ENCODE peak calls at places on chromosomes 11 and 22, in nine cellular contexts. Q is ovary, N is sigmoid colon, G is body of pancreas, U is PC-3, R is A549, T is HCT116, D is left ventricle myocardium inferior, L is cardiac muscle cell. Z is an unnamed sample.

GRCh38 chr11:125025968-125026367 is 37.1 kb upstream of the SLC37A2 start:
- DNase-seq in R (no peak), L (no peak), N (no peak), D (no peak), G (no peak), Q (no peak), U (no peak), T (no peak), Z (no peak)

GRCh38 chr22:47435826-47436225 is 673.4 kb downstream of the TBC1D22A start:
- DNase-seq in L (no peak), R (no peak), Q (no peak), U (no peak), T (no peak), D (no peak), G (no peak), N (no peak), Z (no peak)

GRCh38 chr11:94302806-94303205 is 1.6 kb upstream of the IZUMO1R start:
- DNase-seq in U (no peak), T (no peak), G (no peak), D (no peak), N (no peak), Q (no peak), R (no peak), L (no peak), Z (no peak)

GRCh38 chr11:90318651-90319050 is 95.8 kb upstream of the CHORDC1 start:
- DNase-seq in N (no peak), U (no peak), T (no peak), Q (no peak), G (no peak), D (no peak), R (no peak), L (no peak), Z (no peak)

GRCh38 chr22:37870273-37870672 is 21.1 kb downstream of the EIF3L start:
- DNase-seq in Q (no peak), T (no peak), G (no peak), N (no peak), U (no peak), R (no peak), D (no peak), L (no peak), Z (no peak)

GRCh38 chr11:9619004-9619403 is 44.9 kb upstream of the SWAP70 start:
- DNase-seq in D (no peak), T (no peak), R (no peak), Q (no peak), G (no peak), L (no peak), N (no peak), U (no peak), Z (no peak)

GRCh38 chr22:35930933-35931332 is 97.7 kb downstream of the RBFOX2 start:
- DNase-seq in L (peak), R (peak), N (no peak), D (no peak), G (no peak), T (peak), U (peak), Q (no peak), Z (peak)

GRCh38 chr22:39617761-39618757 is 47.5 kb downstream of the CACNA1I start:
- DNase-seq in L (no peak), R (no peak), Q (no peak), D (no peak), G (no peak), T (no peak), U (no peak), N (no peak), Z (no peak)

GRCh38 chr11:2693851-2694261 is 5.9 kb downstream of the KCNQ1OT1 start:
- DNase-seq in G (no peak), D (peak), U (peak), T (no peak), L (no peak), Q (peak), N (peak), R (no peak), Z (no peak)

GRCh38 chr11:123562166-123562565 is 92.3 kb downstream of the SCN3B start:
- DNase-seq in U (no peak), G (peak), T (no peak), D (no peak), L (peak), N (no peak), Q (peak), R (no peak), Z (no peak)

GRCh38 chr11:124829986-124830385 is 29.8 kb upstream of the MSANTD2 start:
- DNase-seq in Q (no peak), D (no peak), L (no peak), G (no peak), R (no peak), N (no peak), U (no peak), T (no peak), Z (no peak)

GRCh38 chr11:76280882-76281557 is 74.7 kb upstream of the WNT11 start:
- DNase-seq in T (no peak), Q (no peak), G (no peak), N (no peak), D (no peak), R (no peak), U (no peak), L (no peak), Z (no peak)

GRCh38 chr22:36065775-36066544 is 37.3 kb upstream of the RBFOX2 start:
- DNase-seq in L (peak), R (peak), N (peak), G (peak), Q (peak), U (peak), D (peak), T (peak), Z (peak)

GRCh38 chr11:102237096-102237735 is 80.1 kb upstream of the BIRC3 start:
- DNase-seq in U (peak), R (no peak), Q (no peak), L (no peak), N (no peak), D (no peak), G (no peak), T (no peak), Z (no peak)

GRCh38 chr11:62560566-62561103 is 13.1 kb downstream of the EEF1G start:
- DNase-seq in T (peak), G (peak), D (peak), U (peak), R (peak), L (peak), Q (peak), N (peak), Z (peak)

GRCh38 chr22:36835903-36836302 is 19.1 kb upstream of the PVALB start:
- DNase-seq in L (no peak), T (no peak), U (no peak), N (no peak), Q (no peak), R (no peak), G (no peak), D (no peak), Z (no peak)

GRCh38 chr11:14836106-14836492 is 55.9 kb downstream of the CYP2R1 start:
- DNase-seq in L (no peak), R (no peak), N (no peak), D (no peak), G (no peak), Q (no peak), U (no peak), T (no peak), Z (no peak)

GRCh38 chr11:117983163-117983475 is 3.1 kb upstream of the IL10RA start:
- DNase-seq in U (no peak), R (no peak), T (no peak), D (no peak), N (no peak), G (no peak), Q (no peak), L (no peak), Z (no peak)

GRCh38 chr11:70077411-70078094 is 564 bp upstream of the ANO1 start:
- DNase-seq in Q (no peak), T (no peak), U (peak), R (no peak), D (no peak), G (no peak), L (no peak), N (peak), Z (no peak)

GRCh38 chr11:107563702-107564101 is 1.8 kb downstream of the ALKBH8 start:
- DNase-seq in N (no peak), R (peak), L (peak), U (peak), Q (peak), T (peak), G (no peak), D (no peak), Z (peak)

GRCh38 chr11:6611092-6612007 is 666 bp downstream of the TAF10 start:
- DNase-seq in D (peak), N (peak), T (no peak), L (no peak), U (no peak), R (no peak), G (peak), Q (peak), Z (no peak)

GRCh38 chr11:64146036-64146943 is 19.6 kb downstream of the MACROD1 start:
- DNase-seq in Q (no peak), T (peak), G (peak), D (peak), L (peak), N (no peak), R (peak), U (peak), Z (peak)

GRCh38 chr11:132590986-132591385 is 941.3 kb downstream of the OPCML start:
- DNase-seq in T (no peak), L (no peak), N (no peak), R (no peak), Q (no peak), G (no peak), D (no peak), U (no peak), Z (no peak)

GRCh38 chr11:32916361-32916760 is 23.8 kb downstream of the QSER1 start:
- DNase-seq in G (no peak), U (no peak), N (no peak), D (no peak), Q (no peak), T (no peak), R (no peak), L (no peak), Z (no peak)

GRCh38 chr11:69473520-69473894 is 8.0 kb upstream of the LINC01488 start:
- DNase-seq in D (peak), U (no peak), L (no peak), G (no peak), R (no peak), T (no peak), N (no peak), Q (no peak), Z (no peak)

GRCh38 chr11:10856689-10857603 is 907 bp downstream of the ZBED5 start:
- DNase-seq in T (no peak), R (no peak), U (peak), D (peak), Q (peak), G (peak), L (peak), N (peak), Z (peak)

GRCh38 chr11:114358711-114359110 is 41.6 kb downstream of the C11orf71 start:
- DNase-seq in N (no peak), D (no peak), R (no peak), L (no peak), U (no peak), G (no peak), Q (no peak), T (no peak), Z (no peak)

GRCh38 chr11:119533931-119534694 is 111.1 kb upstream of the THY1 start:
- DNase-seq in Q (peak), L (peak), R (peak), G (peak), U (peak), D (peak), T (peak), N (peak), Z (peak)

GRCh38 chr22:32794449-32795213 is 6.9 kb upstream of the TIMP3 start:
- DNase-seq in N (no peak), R (no peak), G (no peak), L (no peak), Q (no peak), D (no peak), T (peak), U (no peak), Z (no peak)

GRCh38 chr11:69981119-69981770 is 96.9 kb upstream of the ANO1 start:
- DNase-seq in R (no peak), U (no peak), Q (no peak), L (peak), G (no peak), D (no peak), T (no peak), N (no peak), Z (no peak)

DNA sequence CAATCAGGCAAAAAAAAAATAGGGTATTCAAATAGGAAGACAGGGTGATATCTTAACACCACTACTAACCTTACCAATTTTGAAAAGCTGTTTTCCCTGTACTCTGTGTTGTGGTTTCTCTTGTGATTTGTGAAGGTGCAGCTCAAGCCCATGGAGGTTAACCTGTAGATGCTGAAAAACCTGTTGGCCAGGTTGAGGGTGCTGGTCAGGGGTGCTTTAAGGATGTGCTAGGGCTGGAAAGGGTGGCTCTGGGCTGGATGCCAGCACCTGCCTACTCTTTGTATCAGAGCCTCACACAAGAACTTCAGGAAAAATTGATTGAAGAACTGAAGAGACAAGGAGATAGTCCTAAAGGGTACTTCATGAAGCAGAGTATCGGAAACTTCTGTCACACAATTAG is 18.3 kb upstream of the OR5M8 start:
- DNase-seq in L (no peak), U (peak), Q (no peak), T (no peak), D (no peak), G (no peak), N (no peak), R (no peak), Z (no peak)
- TF ChIP-seq CTCF in L (no peak), U (no peak), Q (no peak), T (no peak), D (no peak), G (no peak), N (no peak), R (no peak), Z (no peak)

GRCh38 chr22:23708270-23708669 is 17.5 kb downstream of the RGL4 start:
- DNase-seq in R (no peak), N (no peak), Q (no peak), T (no peak), D (no peak), G (no peak), L (no peak), U (no peak), Z (no peak)

GRCh38 chr22:23705358-23705757 is 14.5 kb downstream of the RGL4 start:
- DNase-seq in L (no peak), U (no peak), R (no peak), N (no peak), D (no peak), T (no peak), G (no peak), Q (no peak), Z (no peak)

GRCh38 chr22:23712256-23712655 is 21.4 kb downstream of the RGL4 start:
- DNase-seq in L (no peak), N (no peak), Q (no peak), T (no peak), D (no peak), U (no peak), G (no peak), R (no peak), Z (no peak)

GRCh38 chr22:23704829-23705228 is 14.0 kb downstream of the RGL4 start:
- DNase-seq in R (no peak), D (no peak), L (no peak), G (no peak), U (no peak), Q (no peak), N (no peak), T (no peak), Z (no peak)

GRCh38 chr22:23709107-23709506 is 18.3 kb downstream of the RGL4 start:
- DNase-seq in Q (no peak), L (no peak), N (no peak), U (no peak), D (no peak), G (no peak), R (no peak), T (no peak), Z (no peak)
- H3K27ac ChIP-seq in Q (no peak), L (no peak), N (no peak), U (no peak), D (no peak), G (no peak), R (no peak), T (no peak), Z (no peak)

GRCh38 chr22:19889951-19890350 is 35.3 kb upstream of the GNB1L start:
- DNase-seq in L (no peak), T (no peak), D (no peak), Q (no peak), N (no peak), U (no peak), G (no peak), R (no peak), Z (no peak)
- TF ChIP-seq CTCF in L (no peak), T (no peak), D (no peak), Q (no peak), N (no peak), U (no peak), G (no peak), R (no peak), Z (no peak)

DNA sequence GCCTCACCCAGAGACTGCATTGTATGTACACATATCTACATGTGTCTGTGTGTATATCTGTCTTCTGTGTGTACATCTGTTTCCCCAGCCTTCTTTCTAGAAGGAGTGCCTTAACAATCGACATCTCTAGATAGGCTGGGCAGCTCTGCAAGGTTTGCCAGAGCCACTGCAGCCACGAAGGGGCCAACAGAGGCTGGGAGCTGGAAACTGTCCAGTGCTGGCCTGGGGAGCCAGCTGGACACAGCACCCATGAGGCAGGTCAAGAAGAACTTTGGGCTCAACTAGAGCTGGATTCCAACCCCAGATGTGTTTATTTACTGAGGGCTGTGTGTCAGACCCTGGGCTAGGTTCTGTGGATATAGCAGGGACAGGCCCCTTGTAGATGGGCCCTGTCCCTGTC is 3.3 kb downstream of the SGSM1 start:
- DNase-seq in G (no peak), D (no peak), L (peak), Q (no peak), U (no peak), N (no peak), T (no peak), R (no peak), Z (no peak)
- H3K27ac ChIP-seq in G (no peak), D (peak), L (no peak), Q (no peak), U (no peak), N (peak), T (no peak), R (no peak), Z (no peak)

GRCh38 chr22:25900390-25900789 is 158.4 kb downstream of the MYO18B start:
- DNase-seq in U (no peak), R (no peak), Q (no peak), T (no peak), N (no peak), D (no peak), L (no peak), G (no peak), Z (no peak)

GRCh38 chr22:25899566-25899965 is 157.6 kb downstream of the MYO18B start:
- DNase-seq in U (no peak), L (no peak), Q (no peak), R (no peak), G (no peak), N (no peak), D (no peak), T (no peak), Z (no peak)

GRCh38 chr22:25902402-25902801 is 160.4 kb downstream of the MYO18B start:
- DNase-seq in N (no peak), T (no peak), R (no peak), U (no peak), Q (no peak), D (no peak), G (no peak), L (no peak), Z (no peak)

GRCh38 chr22:25900880-25901279 is 158.9 kb downstream of the MYO18B start:
- DNase-seq in Q (no peak), T (no peak), L (no peak), G (no peak), R (no peak), D (no peak), U (no peak), N (no peak), Z (no peak)

GRCh38 chr22:25903294-25903693 is 161.3 kb downstream of the MYO18B start:
- DNase-seq in T (peak), L (no peak), D (no peak), R (no peak), U (no peak), G (no peak), Q (no peak), N (no peak), Z (no peak)
- TF ChIP-seq CTCF in T (no peak), L (no peak), D (no peak), R (no peak), U (no peak), G (no peak), Q (no peak), N (no peak), Z (no peak)

GRCh38 chr11:65505434-65506315 is 6.8 kb downstream of the MALAT1 start:
- DNase-seq in T (no peak), Q (peak), R (no peak), L (no peak), N (peak), U (no peak), D (no peak), G (no peak), Z (no peak)

GRCh38 chr11:65506316-65506769 is 7.5 kb downstream of the MALAT1 start:
- DNase-seq in U (peak), L (no peak), D (no peak), Q (no peak), T (no peak), R (no peak), N (no peak), G (no peak), Z (no peak)

GRCh38 chr11:65503606-65503922 is 4.7 kb downstream of the MALAT1 start:
- DNase-seq in N (no peak), G (no peak), D (no peak), L (no peak), R (no peak), Q (no peak), U (no peak), T (no peak), Z (no peak)

GRCh38 chr11:65503923-65504670 is 5.3 kb downstream of the MALAT1 start:
- DNase-seq in L (peak), U (no peak), Q (no peak), G (no peak), N (peak), D (no peak), R (no peak), T (no peak), Z (no peak)

GRCh38 chr11:65504671-65505433 is 6.0 kb downstream of the MALAT1 start:
- DNase-seq in G (no peak), R (no peak), T (no peak), L (no peak), D (no peak), U (no peak), Q (peak), N (peak), Z (no peak)
- H3K27ac ChIP-seq in G (peak), R (peak), T (peak), L (peak), D (peak), U (no peak), Q (peak), N (peak), Z (peak)

DNA sequence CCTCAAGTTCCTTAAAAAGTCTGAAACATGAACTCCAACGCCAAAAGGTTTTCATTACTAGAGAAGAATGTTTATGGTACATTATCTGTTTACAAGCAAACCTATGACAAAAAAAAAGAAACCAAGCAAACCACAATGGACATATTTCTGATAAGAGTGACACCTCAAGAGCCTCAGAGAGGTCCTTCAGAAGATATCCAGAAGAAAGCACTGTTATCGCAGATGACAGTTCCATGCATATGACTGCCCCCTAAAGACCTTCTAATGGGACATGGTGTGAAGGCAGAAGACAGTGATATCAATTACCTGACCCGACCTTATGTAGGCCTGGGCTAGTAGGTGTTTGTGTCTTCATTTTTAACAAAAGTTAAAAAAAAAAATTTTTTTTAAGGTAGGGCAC is 3.1 kb downstream of the HDHD5 start:
- DNase-seq in D (no peak), T (no peak), U (no peak), N (no peak), L (no peak), Q (no peak), R (no peak), G (no peak), Z (no peak)
- TF ChIP-seq CTCF in D (no peak), T (no peak), U (no peak), N (no peak), L (no peak), Q (no peak), R (no peak), G (no peak), Z (no peak)

Z was measured in RWPE1.